ENCODE peak calls at places on chromosomes 16 and 17, in four cellular contexts. One of them, this sample, is unnamed.
A peak's percentile ranks its signal among the peaks of the same experiment; 100 is the strongest.

GRCh38 chr16:50669741-50670140 is 11.4 kb downstream of the SNX20 start:
- DNase-seq in fibroblast of lung: no peak
- DNase-seq in heart right ventricle: no peak
- DNase-seq in OCI-LY7: no peak
- DNase-seq in this sample: no peak

GRCh38 chr16:89201467-89202377 is 1.4 kb upstream of the SLC22A31 start:
- DNase-seq in fibroblast of lung: peak; percentile 31
- DNase-seq in heart right ventricle: peak; percentile 28
- DNase-seq in OCI-LY7: peak; percentile 71
- DNase-seq in this sample: no peak

GRCh38 chr16:68311316-68311620 is 449 bp downstream of the PRMT7 start:
- DNase-seq in fibroblast of lung: peak; percentile 52
- DNase-seq in heart right ventricle: no peak
- DNase-seq in OCI-LY7: no peak
- DNase-seq in this sample: no peak

GRCh38 chr16:3022208-3022696 is 1.5 kb downstream of the HCFC1R1 start:
- DNase-seq in fibroblast of lung: peak; percentile 96
- DNase-seq in heart right ventricle: peak; percentile 89
- DNase-seq in OCI-LY7: no peak
- DNase-seq in this sample: peak; percentile 97

GRCh38 chr16:49700928-49701685 is 154.8 kb downstream of the ZNF423 start:
- DNase-seq in fibroblast of lung: peak; percentile 56
- DNase-seq in heart right ventricle: no peak
- DNase-seq in OCI-LY7: no peak
- DNase-seq in this sample: no peak

GRCh38 chr17:64572682-64573154 is 65.9 kb downstream of the CEP95 start:
- DNase-seq in fibroblast of lung: peak; percentile 70
- DNase-seq in heart right ventricle: no peak
- DNase-seq in OCI-LY7: no peak
- DNase-seq in this sample: no peak

GRCh38 chr16:83137326-83137770 is 510.6 kb downstream of the CDH13 start:
- DNase-seq in fibroblast of lung: peak; percentile 94
- DNase-seq in heart right ventricle: no peak
- DNase-seq in OCI-LY7: peak; percentile 93
- DNase-seq in this sample: no peak

GRCh38 chr17:60158751-60159478 is 9.1 kb downstream of the CA4 start:
- DNase-seq in fibroblast of lung: no peak
- DNase-seq in heart right ventricle: no peak
- DNase-seq in OCI-LY7: no peak
- DNase-seq in this sample: no peak

GRCh38 chr16:85753976-85754375 is 3.1 kb upstream of the C16orf74 start:
- DNase-seq in fibroblast of lung: no peak
- DNase-seq in heart right ventricle: no peak
- DNase-seq in OCI-LY7: peak; percentile 43
- DNase-seq in this sample: no peak

GRCh38 chr17:10224592-10225195 is 26.3 kb upstream of the GAS7 start:
- DNase-seq in fibroblast of lung: no peak
- DNase-seq in heart right ventricle: no peak
- DNase-seq in OCI-LY7: no peak
- DNase-seq in this sample: no peak

GRCh38 chr16:54422569-54422978 is 136.0 kb upstream of the IRX3 start:
- DNase-seq in fibroblast of lung: no peak
- DNase-seq in heart right ventricle: no peak
- DNase-seq in OCI-LY7: no peak
- DNase-seq in this sample: no peak

GRCh38 chr16:67856927-67857546 is 9.5 kb upstream of the CENPT start:
- DNase-seq in fibroblast of lung: no peak
- DNase-seq in heart right ventricle: no peak
- DNase-seq in OCI-LY7: no peak
- DNase-seq in this sample: no peak

GRCh38 chr17:71251936-71252335 is 868.9 kb upstream of the SOX9 start:
- DNase-seq in fibroblast of lung: peak; percentile 87
- DNase-seq in heart right ventricle: no peak
- DNase-seq in OCI-LY7: no peak
- DNase-seq in this sample: no peak

GRCh38 chr16:2866422-2866821 is 8.5 kb upstream of the PRSS22 start:
- DNase-seq in fibroblast of lung: no peak
- DNase-seq in heart right ventricle: no peak
- DNase-seq in OCI-LY7: no peak
- DNase-seq in this sample: no peak

GRCh38 chr16:30183961-30184429 is 593 bp downstream of the CORO1A start:
- DNase-seq in fibroblast of lung: no peak
- DNase-seq in heart right ventricle: peak; percentile 25
- DNase-seq in OCI-LY7: peak; percentile 88
- DNase-seq in this sample: no peak

GRCh38 chr16:72404299-72404698 is 232.3 kb upstream of the PMFBP1 start:
- DNase-seq in fibroblast of lung: peak; percentile 29
- DNase-seq in heart right ventricle: no peak
- DNase-seq in OCI-LY7: no peak
- DNase-seq in this sample: no peak

GRCh38 chr16:83967838-83968482 is at the start of gene NECAB2:
- DNase-seq in fibroblast of lung: peak; percentile 20
- DNase-seq in heart right ventricle: peak; percentile 40
- DNase-seq in OCI-LY7: peak; percentile 4
- DNase-seq in this sample: no peak

GRCh38 chr17:39210093-39210434 is 10.0 kb downstream of the RPL19 start:
- DNase-seq in fibroblast of lung: no peak
- DNase-seq in heart right ventricle: no peak
- DNase-seq in OCI-LY7: no peak
- DNase-seq in this sample: no peak

GRCh38 chr17:46976626-46977270 is 2.3 kb downstream of the RPRML start:
- DNase-seq in fibroblast of lung: no peak
- DNase-seq in heart right ventricle: no peak
- DNase-seq in OCI-LY7: no peak
- DNase-seq in this sample: no peak

GRCh38 chr16:83888672-83889044 is 10.3 kb upstream of the MLYCD start:
- DNase-seq in fibroblast of lung: no peak
- DNase-seq in heart right ventricle: no peak
- DNase-seq in OCI-LY7: no peak
- DNase-seq in this sample: no peak

GRCh38 chr17:40062347-40063033 is at the start of gene THRA:
- DNase-seq in fibroblast of lung: no peak
- DNase-seq in heart right ventricle: peak; percentile 76
- DNase-seq in OCI-LY7: peak; percentile 76
- DNase-seq in this sample: no peak

GRCh38 chr16:72991645-72992044 is 56.3 kb downstream of the ZFHX3 start:
- DNase-seq in fibroblast of lung: no peak
- DNase-seq in heart right ventricle: no peak
- DNase-seq in OCI-LY7: no peak
- DNase-seq in this sample: no peak

DNA sequence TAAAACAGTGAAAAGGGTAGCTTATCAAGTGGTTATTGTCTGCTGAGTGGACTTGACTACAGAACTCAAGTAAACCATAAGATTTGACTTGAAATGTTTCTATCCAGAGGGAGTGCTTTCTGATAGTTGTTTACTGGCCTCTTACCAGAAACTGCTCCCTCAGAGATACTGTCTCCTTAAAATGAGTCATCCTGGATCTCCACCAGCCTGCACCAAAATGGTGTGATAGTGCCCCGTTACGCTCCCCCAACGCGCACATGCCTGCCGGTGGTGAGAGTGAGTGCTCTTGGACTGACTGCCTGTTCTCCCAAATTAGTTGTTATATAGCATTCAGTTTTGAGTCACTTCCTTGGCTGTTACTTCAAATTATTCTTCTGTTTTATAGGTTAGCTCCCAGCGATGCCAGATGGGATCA is 22.9 kb downstream of the PRCD start:
- DNase-seq in fibroblast of lung: peak; percentile 90
- DNase-seq in heart right ventricle: no peak
- DNase-seq in OCI-LY7: no peak
- DNase-seq in this sample: no peak
- H3K4me1 ChIP-seq in fibroblast of lung: peaks cover 17% of the 10 kb centered on the region
- H3K4me1 ChIP-seq in heart right ventricle: peaks cover 72% of the 10 kb centered on the region
- H3K4me1 ChIP-seq in OCI-LY7: peaks cover 60% of the 10 kb centered on the region
- H3K4me1 ChIP-seq in this sample: peaks cover 59% of the 10 kb centered on the region

DNA sequence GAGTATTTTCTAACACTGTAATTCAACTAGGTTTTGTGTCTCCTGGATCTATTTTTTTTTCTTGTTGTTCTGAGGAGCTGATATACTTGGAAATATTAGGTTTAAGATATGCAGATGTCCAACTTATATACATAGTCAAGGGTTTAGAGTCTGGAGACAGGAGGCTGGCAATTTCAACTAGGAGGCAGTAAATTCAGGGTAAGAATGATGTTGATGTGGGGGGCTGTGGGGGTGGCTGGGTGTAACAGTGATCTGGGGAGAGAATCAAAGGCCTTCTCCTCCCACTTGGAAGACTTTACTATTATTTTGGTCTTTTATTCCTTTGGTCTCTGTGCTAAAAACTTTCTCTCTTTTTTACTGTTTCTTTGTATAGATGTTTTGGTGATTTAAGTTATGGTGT is 88.0 kb downstream of the MAP2K6 start:
- DNase-seq in fibroblast of lung: no peak
- DNase-seq in heart right ventricle: no peak
- DNase-seq in OCI-LY7: no peak
- DNase-seq in this sample: no peak
- H3K4me3 ChIP-seq in fibroblast of lung: peak overlapping the region; percentile 41
- H3K4me3 ChIP-seq in heart right ventricle: no peak overlapping the region
- H3K4me3 ChIP-seq in OCI-LY7: peak overlapping the region; percentile 50
- H3K4me3 ChIP-seq in this sample: peak overlapping the region; percentile 6

GRCh38 chr17:45308016-45308365 is 8.8 kb downstream of the MAP3K14 start:
- DNase-seq in fibroblast of lung: no peak
- DNase-seq in heart right ventricle: no peak
- DNase-seq in OCI-LY7: no peak
- DNase-seq in this sample: no peak

GRCh38 chr17:45305532-45306087 is 11.2 kb downstream of the MAP3K14 start:
- DNase-seq in fibroblast of lung: peak; percentile 79
- DNase-seq in heart right ventricle: no peak
- DNase-seq in OCI-LY7: no peak
- DNase-seq in this sample: no peak

GRCh38 chr17:45306094-45306493 is 10.7 kb downstream of the MAP3K14 start:
- DNase-seq in fibroblast of lung: no peak
- DNase-seq in heart right ventricle: no peak
- DNase-seq in OCI-LY7: no peak
- DNase-seq in this sample: no peak

GRCh38 chr17:45307290-45308015 is 9.4 kb downstream of the MAP3K14 start:
- DNase-seq in fibroblast of lung: peak; percentile 89
- DNase-seq in heart right ventricle: no peak
- DNase-seq in OCI-LY7: peak; percentile 77
- DNase-seq in this sample: no peak

GRCh38 chr17:45306623-45307022 is 10.2 kb downstream of the MAP3K14 start:
- DNase-seq in fibroblast of lung: no peak
- DNase-seq in heart right ventricle: no peak
- DNase-seq in OCI-LY7: no peak
- DNase-seq in this sample: no peak
- H3K4me1 ChIP-seq in fibroblast of lung: peaks cover 34% of the 10 kb centered on the region
- H3K4me1 ChIP-seq in heart right ventricle: peaks cover 86% of the 10 kb centered on the region
- H3K4me1 ChIP-seq in OCI-LY7: peaks cover 77% of the 10 kb centered on the region
- H3K4me1 ChIP-seq in this sample: peaks cover 83% of the 10 kb centered on the region

DNA sequence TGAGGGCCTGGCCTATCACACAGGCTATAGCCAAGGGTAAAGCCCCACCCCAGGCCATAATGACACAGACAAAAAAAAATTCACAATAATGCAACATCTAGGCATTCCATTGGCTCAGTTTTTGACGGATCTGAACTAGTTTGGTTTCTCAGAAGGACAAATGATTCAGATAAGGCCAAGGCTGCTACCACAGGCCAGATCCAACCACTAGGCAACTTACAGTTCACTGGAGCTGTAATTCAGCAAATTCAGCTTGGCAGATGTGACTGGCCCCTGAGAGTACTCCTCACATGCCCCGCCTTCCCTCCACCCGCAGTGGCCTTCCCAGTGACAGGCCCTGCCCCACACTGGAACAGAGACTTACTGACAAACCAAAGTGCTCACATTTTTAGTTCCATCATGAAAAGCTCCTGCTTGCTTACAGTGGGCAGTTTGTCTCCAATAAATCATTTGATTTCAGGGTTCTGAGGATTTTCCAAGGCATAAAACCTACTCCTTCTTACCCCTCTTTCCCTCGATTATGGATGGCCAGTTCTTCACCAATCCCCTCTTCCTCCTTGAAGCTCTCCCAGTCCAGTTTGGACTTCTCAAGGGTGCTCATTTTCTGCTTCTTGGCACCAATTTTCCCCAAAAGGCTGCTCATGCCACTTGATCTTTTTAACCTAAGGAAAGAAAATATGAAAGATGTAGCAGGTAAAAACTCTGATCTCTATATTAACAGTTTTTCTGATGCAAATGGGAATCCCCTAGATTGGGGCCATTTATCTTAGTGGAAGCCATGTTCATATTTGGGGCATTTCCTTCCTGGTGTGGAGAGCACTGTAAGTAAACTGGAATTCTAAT is 53.3 kb upstream of the BCAR1 start:
- DNase-seq in fibroblast of lung: peak; percentile 96
- DNase-seq in heart right ventricle: peak; percentile 41
- DNase-seq in OCI-LY7: no peak
- DNase-seq in this sample: peak; percentile 78
- H3K4me3 ChIP-seq in fibroblast of lung: peak overlapping the region; percentile 8
- H3K4me3 ChIP-seq in heart right ventricle: no peak overlapping the region
- H3K4me3 ChIP-seq in OCI-LY7: no peak overlapping the region
- H3K4me3 ChIP-seq in this sample: no peak overlapping the region

GRCh38 chr16:24734382-24734781 is 4.9 kb downstream of the TNRC6A start:
- DNase-seq in fibroblast of lung: peak; percentile 70
- DNase-seq in heart right ventricle: no peak
- DNase-seq in OCI-LY7: no peak
- DNase-seq in this sample: no peak

GRCh38 chr16:24737391-24737871 is 8.0 kb downstream of the TNRC6A start:
- DNase-seq in fibroblast of lung: peak; percentile 70
- DNase-seq in heart right ventricle: no peak
- DNase-seq in OCI-LY7: no peak
- DNase-seq in this sample: no peak

GRCh38 chr16:24738895-24739294 is 9.4 kb downstream of the TNRC6A start:
- DNase-seq in fibroblast of lung: no peak
- DNase-seq in heart right ventricle: no peak
- DNase-seq in OCI-LY7: peak; percentile 19
- DNase-seq in this sample: no peak

GRCh38 chr16:24737916-24738594 is 8.6 kb downstream of the TNRC6A start:
- DNase-seq in fibroblast of lung: no peak
- DNase-seq in heart right ventricle: no peak
- DNase-seq in OCI-LY7: no peak
- DNase-seq in this sample: no peak

DNA sequence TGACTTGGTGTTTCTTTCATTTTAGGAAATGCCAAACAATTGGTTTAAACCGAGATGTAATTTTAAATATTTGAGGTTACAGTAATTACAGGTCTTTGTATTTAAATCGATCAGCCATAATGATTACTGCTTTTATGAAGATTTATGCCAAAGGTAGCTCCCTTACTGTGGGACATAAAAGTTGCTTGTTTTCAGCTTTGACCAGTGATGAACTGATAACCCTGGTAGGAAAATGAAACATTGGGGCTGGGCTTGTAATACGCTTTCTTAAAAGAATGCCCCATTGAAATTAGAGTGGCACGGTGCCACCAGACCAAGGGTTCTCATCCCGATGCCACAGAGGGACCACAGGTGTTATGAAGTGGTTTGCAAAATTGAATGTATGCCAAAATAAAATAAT is 7.3 kb downstream of the TNRC6A start:
- DNase-seq in fibroblast of lung: no peak
- DNase-seq in heart right ventricle: no peak
- DNase-seq in OCI-LY7: no peak
- DNase-seq in this sample: no peak
- H3K4me1 ChIP-seq in fibroblast of lung: peaks cover 12% of the 10 kb centered on the region
- H3K4me1 ChIP-seq in heart right ventricle: peaks cover 100% of the 10 kb centered on the region
- H3K4me1 ChIP-seq in OCI-LY7: peaks cover 13% of the 10 kb centered on the region
- H3K4me1 ChIP-seq in this sample: no peaks in the 10 kb centered on the region